ENCODE peak calls at places on chromosomes 6 and 20, in ten cellular contexts. One of them, this sample, is unnamed.
A peak's percentile ranks its signal among the peaks of the same experiment; 100 is the strongest.

GRCh38 chr6:11732036-11732545 is 46.5 kb downstream of the ADTRP start:
- DNase-seq in endothelial cell: no peak
- DNase-seq in prostate gland: no peak
- DNase-seq in bronchial epithelial cell: no peak
- DNase-seq in osteocyte: peak; percentile 67
- DNase-seq in fibroblast of the aortic adventitia: peak; percentile 93
- DNase-seq in mucosa of descending colon: peak; percentile 37
- DNase-seq in PC-3: no peak
- DNase-seq in cardiac fibroblast: peak; percentile 96
- DNase-seq in heart right ventricle: peak; percentile 63
- DNase-seq in this sample: peak; percentile 92

GRCh38 chr20:39903806-39904205 is 785.2 kb downstream of the MAFB start:
- DNase-seq in endothelial cell: no peak
- DNase-seq in prostate gland: no peak
- DNase-seq in bronchial epithelial cell: no peak
- DNase-seq in osteocyte: no peak
- DNase-seq in fibroblast of the aortic adventitia: no peak
- DNase-seq in mucosa of descending colon: no peak
- DNase-seq in PC-3: no peak
- DNase-seq in cardiac fibroblast: no peak
- DNase-seq in heart right ventricle: no peak
- DNase-seq in this sample: no peak

GRCh38 chr20:44948513-44948912 is 11.7 kb downstream of the TOMM34 start:
- DNase-seq in endothelial cell: no peak
- DNase-seq in prostate gland: no peak
- DNase-seq in bronchial epithelial cell: no peak
- DNase-seq in osteocyte: no peak
- DNase-seq in fibroblast of the aortic adventitia: no peak
- DNase-seq in mucosa of descending colon: no peak
- DNase-seq in PC-3: no peak
- DNase-seq in cardiac fibroblast: no peak
- DNase-seq in heart right ventricle: no peak
- DNase-seq in this sample: no peak

GRCh38 chr6:154230390-154230789 is 126.2 kb downstream of the IPCEF1 start:
- DNase-seq in endothelial cell: no peak
- DNase-seq in prostate gland: no peak
- DNase-seq in bronchial epithelial cell: no peak
- DNase-seq in osteocyte: no peak
- DNase-seq in fibroblast of the aortic adventitia: no peak
- DNase-seq in mucosa of descending colon: no peak
- DNase-seq in PC-3: no peak
- DNase-seq in cardiac fibroblast: no peak
- DNase-seq in heart right ventricle: no peak
- DNase-seq in this sample: no peak

GRCh38 chr20:645318-646106 is 7.5 kb downstream of the SRXN1 start:
- DNase-seq in endothelial cell: peak; percentile 91
- DNase-seq in prostate gland: peak; percentile 25
- DNase-seq in bronchial epithelial cell: peak; percentile 39
- DNase-seq in osteocyte: peak; percentile 90
- DNase-seq in fibroblast of the aortic adventitia: peak; percentile 63
- DNase-seq in mucosa of descending colon: peak; percentile 79
- DNase-seq in PC-3: peak; percentile 82
- DNase-seq in cardiac fibroblast: peak; percentile 71
- DNase-seq in heart right ventricle: peak; percentile 73
- DNase-seq in this sample: no peak

GRCh38 chr6:35973670-35974222 is 50.7 kb downstream of the SLC26A8 start:
- DNase-seq in endothelial cell: no peak
- DNase-seq in prostate gland: no peak
- DNase-seq in bronchial epithelial cell: peak; percentile 8
- DNase-seq in osteocyte: no peak
- DNase-seq in fibroblast of the aortic adventitia: no peak
- DNase-seq in mucosa of descending colon: peak; percentile 37
- DNase-seq in PC-3: peak; percentile 80
- DNase-seq in cardiac fibroblast: peak; percentile 5
- DNase-seq in heart right ventricle: no peak
- DNase-seq in this sample: no peak

GRCh38 chr6:163886394-163886793 is 471.9 kb downstream of the QKI start:
- DNase-seq in endothelial cell: no peak
- DNase-seq in prostate gland: no peak
- DNase-seq in bronchial epithelial cell: no peak
- DNase-seq in osteocyte: no peak
- DNase-seq in fibroblast of the aortic adventitia: no peak
- DNase-seq in mucosa of descending colon: no peak
- DNase-seq in PC-3: no peak
- DNase-seq in cardiac fibroblast: no peak
- DNase-seq in heart right ventricle: no peak
- DNase-seq in this sample: no peak

GRCh38 chr6:132820629-132821381 is 6.4 kb downstream of the RPS12 start:
- DNase-seq in endothelial cell: no peak
- DNase-seq in prostate gland: no peak
- DNase-seq in bronchial epithelial cell: no peak
- DNase-seq in osteocyte: no peak
- DNase-seq in fibroblast of the aortic adventitia: peak; percentile 11
- DNase-seq in mucosa of descending colon: no peak
- DNase-seq in PC-3: peak; percentile 33
- DNase-seq in cardiac fibroblast: peak; percentile 33
- DNase-seq in heart right ventricle: no peak
- DNase-seq in this sample: no peak

GRCh38 chr6:8108031-8108660 is 5.8 kb upstream of the EEF1E1 start:
- DNase-seq in endothelial cell: no peak
- DNase-seq in prostate gland: no peak
- DNase-seq in bronchial epithelial cell: peak; percentile 94
- DNase-seq in osteocyte: no peak
- DNase-seq in fibroblast of the aortic adventitia: peak; percentile 76
- DNase-seq in mucosa of descending colon: no peak
- DNase-seq in PC-3: peak; percentile 94
- DNase-seq in cardiac fibroblast: peak; percentile 93
- DNase-seq in heart right ventricle: no peak
- DNase-seq in this sample: no peak

GRCh38 chr6:5205877-5206840 is 54.6 kb downstream of the LYRM4 start:
- DNase-seq in endothelial cell: no peak
- DNase-seq in prostate gland: no peak
- DNase-seq in bronchial epithelial cell: peak; percentile 50
- DNase-seq in osteocyte: no peak
- DNase-seq in fibroblast of the aortic adventitia: peak; percentile 83
- DNase-seq in mucosa of descending colon: peak; percentile 17
- DNase-seq in PC-3: peak; percentile 52
- DNase-seq in cardiac fibroblast: peak; percentile 87
- DNase-seq in heart right ventricle: peak; percentile 80
- DNase-seq in this sample: no peak

GRCh38 chr6:126285871-126286270 is 54.0 kb upstream of the CENPW start:
- DNase-seq in endothelial cell: no peak
- DNase-seq in prostate gland: no peak
- DNase-seq in bronchial epithelial cell: no peak
- DNase-seq in osteocyte: no peak
- DNase-seq in fibroblast of the aortic adventitia: no peak
- DNase-seq in mucosa of descending colon: peak; percentile 4
- DNase-seq in PC-3: no peak
- DNase-seq in cardiac fibroblast: no peak
- DNase-seq in heart right ventricle: no peak
- DNase-seq in this sample: no peak

GRCh38 chr6:112305795-112306194 is 41.3 kb upstream of the RFPL4B start:
- DNase-seq in endothelial cell: no peak
- DNase-seq in prostate gland: no peak
- DNase-seq in bronchial epithelial cell: no peak
- DNase-seq in osteocyte: no peak
- DNase-seq in fibroblast of the aortic adventitia: no peak
- DNase-seq in mucosa of descending colon: no peak
- DNase-seq in PC-3: peak; percentile 44
- DNase-seq in cardiac fibroblast: no peak
- DNase-seq in heart right ventricle: no peak
- DNase-seq in this sample: no peak

DNA sequence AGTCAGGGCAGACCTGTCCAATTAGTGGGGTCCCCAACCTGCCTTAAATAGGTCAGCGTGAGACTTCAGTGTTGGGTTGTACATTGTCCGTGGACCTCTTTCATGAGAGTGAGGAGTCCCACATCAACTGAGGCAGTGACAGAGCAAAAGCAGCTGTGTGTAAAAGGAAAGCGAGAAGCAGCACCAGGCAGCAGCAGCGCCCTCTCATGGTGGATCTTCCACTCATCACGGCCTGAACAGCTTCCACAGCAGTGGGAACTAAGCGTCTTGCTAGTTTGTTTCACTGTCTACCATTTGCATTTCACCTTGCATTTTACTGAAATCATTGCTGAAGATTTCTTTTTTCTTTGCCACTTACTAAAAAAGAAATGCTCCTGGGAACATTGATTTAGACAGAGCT is 333.8 kb downstream of the PKHD1 start:
- DNase-seq in endothelial cell: peak; percentile 70
- DNase-seq in prostate gland: no peak
- DNase-seq in bronchial epithelial cell: peak; percentile 13
- DNase-seq in osteocyte: no peak
- DNase-seq in fibroblast of the aortic adventitia: no peak
- DNase-seq in mucosa of descending colon: peak; percentile 55
- DNase-seq in PC-3: peak; percentile 50
- DNase-seq in cardiac fibroblast: no peak
- DNase-seq in heart right ventricle: no peak
- DNase-seq in this sample: no peak
- TF ChIP-seq CTCF in endothelial cell: peak; percentile 49
- TF ChIP-seq CTCF in prostate gland: no peak
- TF ChIP-seq CTCF in bronchial epithelial cell: peak; percentile 86
- TF ChIP-seq CTCF in osteocyte: peak; percentile 39
- TF ChIP-seq CTCF in fibroblast of the aortic adventitia: no peak
- TF ChIP-seq CTCF in mucosa of descending colon: no peak
- TF ChIP-seq CTCF in PC-3: peak; percentile 71
- TF ChIP-seq CTCF in cardiac fibroblast: no peak
- TF ChIP-seq CTCF in heart right ventricle: peak; percentile 37
- TF ChIP-seq CTCF in this sample: no peak

GRCh38 chr20:31494131-31494530 is 19.0 kb downstream of the REM1 start:
- DNase-seq in endothelial cell: peak; percentile 34
- DNase-seq in prostate gland: no peak
- DNase-seq in bronchial epithelial cell: peak; percentile 65
- DNase-seq in osteocyte: no peak
- DNase-seq in fibroblast of the aortic adventitia: peak; percentile 55
- DNase-seq in mucosa of descending colon: peak; percentile 32
- DNase-seq in PC-3: peak; percentile 72
- DNase-seq in cardiac fibroblast: peak; percentile 74
- DNase-seq in heart right ventricle: no peak
- DNase-seq in this sample: no peak
- TF ChIP-seq CTCF in endothelial cell: peak; percentile 42
- TF ChIP-seq CTCF in prostate gland: no peak
- TF ChIP-seq CTCF in bronchial epithelial cell: peak; percentile 48
- TF ChIP-seq CTCF in osteocyte: peak; percentile 36
- TF ChIP-seq CTCF in fibroblast of the aortic adventitia: peak; percentile 55
- TF ChIP-seq CTCF in mucosa of descending colon: no peak
- TF ChIP-seq CTCF in PC-3: peak; percentile 64
- TF ChIP-seq CTCF in cardiac fibroblast: peak; percentile 72
- TF ChIP-seq CTCF in heart right ventricle: peak; percentile 30
- TF ChIP-seq CTCF in this sample: no peak

GRCh38 chr6:89082439-89082838 is 1.9 kb downstream of the PNRC1 start:
- DNase-seq in endothelial cell: no peak
- DNase-seq in prostate gland: peak; percentile 15
- DNase-seq in bronchial epithelial cell: peak; percentile 52
- DNase-seq in osteocyte: no peak
- DNase-seq in fibroblast of the aortic adventitia: peak; percentile 70
- DNase-seq in mucosa of descending colon: peak; percentile 17
- DNase-seq in PC-3: peak; percentile 13
- DNase-seq in cardiac fibroblast: peak; percentile 41
- DNase-seq in heart right ventricle: no peak
- DNase-seq in this sample: no peak

GRCh38 chr6:89080281-89081128 is at the start of gene PNRC1:
- DNase-seq in endothelial cell: peak; percentile 100
- DNase-seq in prostate gland: peak; percentile 100
- DNase-seq in bronchial epithelial cell: peak; percentile 96
- DNase-seq in osteocyte: peak; percentile 100
- DNase-seq in fibroblast of the aortic adventitia: peak; percentile 100
- DNase-seq in mucosa of descending colon: peak; percentile 100
- DNase-seq in PC-3: peak; percentile 95
- DNase-seq in cardiac fibroblast: peak; percentile 99
- DNase-seq in heart right ventricle: peak; percentile 100
- DNase-seq in this sample: peak; percentile 100

GRCh38 chr6:89079611-89080213 is 839 bp upstream of the PNRC1 start:
- DNase-seq in endothelial cell: no peak
- DNase-seq in prostate gland: peak; percentile 62
- DNase-seq in bronchial epithelial cell: peak; percentile 57
- DNase-seq in osteocyte: no peak
- DNase-seq in fibroblast of the aortic adventitia: peak; percentile 83
- DNase-seq in mucosa of descending colon: peak; percentile 73
- DNase-seq in PC-3: peak; percentile 38
- DNase-seq in cardiac fibroblast: peak; percentile 83
- DNase-seq in heart right ventricle: peak; percentile 46
- DNase-seq in this sample: no peak

GRCh38 chr6:89081129-89081422 is 525 bp downstream of the PNRC1 start:
- DNase-seq in endothelial cell: no peak
- DNase-seq in prostate gland: no peak
- DNase-seq in bronchial epithelial cell: no peak
- DNase-seq in osteocyte: no peak
- DNase-seq in fibroblast of the aortic adventitia: no peak
- DNase-seq in mucosa of descending colon: no peak
- DNase-seq in PC-3: peak; percentile 9
- DNase-seq in cardiac fibroblast: no peak
- DNase-seq in heart right ventricle: no peak
- DNase-seq in this sample: no peak

DNA sequence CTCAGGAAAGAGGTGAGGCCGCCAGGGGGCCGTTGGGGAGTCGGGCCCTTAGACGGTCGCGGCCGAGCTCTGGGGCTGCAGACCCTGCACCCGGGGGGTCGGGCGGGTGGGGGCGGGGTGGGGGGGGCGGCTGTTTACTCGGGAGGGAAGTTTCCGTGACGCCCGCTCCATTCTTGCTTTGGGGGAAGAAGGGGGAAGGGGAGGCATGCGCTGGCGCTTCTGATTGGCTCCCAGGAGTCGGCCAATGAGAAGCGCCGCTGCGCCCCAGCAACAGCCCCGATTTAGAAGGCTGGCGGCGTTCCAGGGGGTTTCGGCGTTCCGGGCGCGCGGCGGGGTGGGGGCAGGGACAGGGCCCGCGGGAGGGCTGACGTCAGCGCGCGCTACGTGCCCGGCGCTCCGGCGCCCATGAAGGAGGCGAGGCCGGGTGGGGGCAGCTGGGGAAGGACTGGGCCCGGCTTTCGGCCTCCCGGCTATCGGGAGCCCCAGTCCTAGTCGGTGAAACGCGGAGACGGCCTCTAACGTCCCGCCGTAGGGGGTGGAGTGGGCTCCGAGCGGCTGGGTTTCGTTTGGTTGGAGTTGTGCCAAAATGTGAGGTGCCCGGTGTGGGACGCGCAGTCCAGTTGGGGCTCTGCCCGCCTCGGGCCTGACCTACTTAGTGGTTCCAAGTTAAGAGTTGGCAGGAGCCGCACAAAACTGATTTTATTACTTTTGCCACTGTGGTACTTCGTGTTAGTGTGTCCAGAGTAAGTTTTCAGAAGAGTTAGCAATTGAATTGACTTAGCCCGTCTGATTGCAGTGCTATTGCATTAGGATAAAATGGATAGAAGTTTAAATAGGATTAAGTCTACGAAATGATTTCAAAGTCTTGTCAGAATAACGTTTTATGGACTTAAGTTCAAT is 1.1 kb downstream of the PNRC1 start:
- DNase-seq in endothelial cell: peak; percentile 94
- DNase-seq in prostate gland: peak; percentile 99
- DNase-seq in bronchial epithelial cell: peak; percentile 86
- DNase-seq in osteocyte: peak; percentile 99
- DNase-seq in fibroblast of the aortic adventitia: peak; percentile 96
- DNase-seq in mucosa of descending colon: peak; percentile 99
- DNase-seq in PC-3: peak; percentile 87
- DNase-seq in cardiac fibroblast: peak; percentile 98
- DNase-seq in heart right ventricle: peak; percentile 100
- DNase-seq in this sample: peak; percentile 98
- TF ChIP-seq CTCF in endothelial cell: no peak
- TF ChIP-seq CTCF in prostate gland: no peak
- TF ChIP-seq CTCF in bronchial epithelial cell: no peak
- TF ChIP-seq CTCF in osteocyte: no peak
- TF ChIP-seq CTCF in fibroblast of the aortic adventitia: peak; percentile 9
- TF ChIP-seq CTCF in mucosa of descending colon: no peak
- TF ChIP-seq CTCF in PC-3: no peak
- TF ChIP-seq CTCF in cardiac fibroblast: no peak
- TF ChIP-seq CTCF in heart right ventricle: no peak
- TF ChIP-seq CTCF in this sample: no peak

GRCh38 chr6:80437186-80437585 is 330.7 kb downstream of the BCKDHB start:
- DNase-seq in endothelial cell: no peak
- DNase-seq in prostate gland: no peak
- DNase-seq in bronchial epithelial cell: no peak
- DNase-seq in osteocyte: no peak
- DNase-seq in fibroblast of the aortic adventitia: peak; percentile 94
- DNase-seq in mucosa of descending colon: no peak
- DNase-seq in PC-3: no peak
- DNase-seq in cardiac fibroblast: peak; percentile 66
- DNase-seq in heart right ventricle: no peak
- DNase-seq in this sample: no peak
- TF ChIP-seq CTCF in endothelial cell: no peak
- TF ChIP-seq CTCF in prostate gland: no peak
- TF ChIP-seq CTCF in bronchial epithelial cell: no peak
- TF ChIP-seq CTCF in osteocyte: no peak
- TF ChIP-seq CTCF in fibroblast of the aortic adventitia: no peak
- TF ChIP-seq CTCF in mucosa of descending colon: no peak
- TF ChIP-seq CTCF in PC-3: no peak
- TF ChIP-seq CTCF in cardiac fibroblast: no peak
- TF ChIP-seq CTCF in heart right ventricle: no peak
- TF ChIP-seq CTCF in this sample: no peak

This sample was measured in coronary artery.